ENCODE peak calls at places on chromosomes 2 and 18, in eight cellular contexts. I is stimulated activated CD8-positive, alpha-beta memory T cell treated with anti-CD3 and anti-CD28 coated beads, Interleukin-2, amount 100 ng/mL, for 1 hour; G is substantia nigra; F is HuH-7.5; M is hepatocyte; V is neuronal stem cell; X is MV-4-11; U is Caki2. A is an unnamed sample.

GRCh38 chr18:28034567-28034966 is 142.4 kb downstream of the CDH2 start:
- DNase-seq in I (no peak), G (no peak), F (no peak), M (no peak), V (no peak), X (no peak), U (no peak), A (no peak)

GRCh38 chr18:76686737-76687231 is 135.6 kb upstream of the ZNF236 start:
- DNase-seq in I (no peak), G (peak; percentile 55), F (peak; percentile 46), M (peak; percentile 75), V (peak; percentile 42), X (peak; percentile 71), U (peak; percentile 68), A (peak; percentile 77)

GRCh38 chr2:237075749-237076599 is 9.7 kb upstream of the COPS8 start:
- DNase-seq in I (no peak), G (no peak), F (peak; percentile 54), M (peak; percentile 47), V (no peak), X (no peak), U (peak; percentile 70), A (no peak)

GRCh38 chr2:9106338-9107167 is 100.1 kb upstream of the ASAP2 start:
- DNase-seq in I (no peak), G (no peak), F (no peak), M (no peak), V (no peak), X (no peak), U (no peak), A (no peak)

GRCh38 chr2:191217580-191217979 is 27.6 kb upstream of the MYO1B start:
- DNase-seq in I (no peak), G (no peak), F (no peak), M (peak; percentile 46), V (no peak), X (no peak), U (peak; percentile 84), A (peak; percentile 37)

GRCh38 chr2:238330391-238330790 is 10.1 kb downstream of the TRAF3IP1 start:
- DNase-seq in I (no peak), G (no peak), F (no peak), M (no peak), V (no peak), X (no peak), U (no peak), A (no peak)

GRCh38 chr18:79495591-79496071 is 99.9 kb downstream of the NFATC1 start:
- DNase-seq in I (no peak), G (no peak), F (no peak), M (no peak), V (no peak), X (no peak), U (no peak), A (no peak)

GRCh38 chr2:217098435-217098834 is 238.6 kb upstream of the TNP1 start:
- DNase-seq in I (no peak), G (no peak), F (no peak), M (no peak), V (no peak), X (no peak), U (no peak), A (no peak)

GRCh38 chr2:84969511-84970265 is 1.3 kb upstream of the KCMF1 start:
- DNase-seq in I (no peak), G (no peak), F (no peak), M (no peak), V (no peak), X (peak; percentile 30), U (peak; percentile 38), A (peak; percentile 52)

GRCh38 chr18:64095056-64095455 is 53.8 kb downstream of the LINC00305 start:
- DNase-seq in I (no peak), G (no peak), F (no peak), M (no peak), V (no peak), X (no peak), U (no peak), A (no peak)

GRCh38 chr2:70921839-70922590 is 13.7 kb upstream of the ATP6V1B1 start:
- DNase-seq in I (no peak), G (no peak), F (no peak), M (peak; percentile 23), V (no peak), X (no peak), U (no peak), A (peak; percentile 53)

GRCh38 chr2:66730429-66730828 is 295.5 kb downstream of the MEIS1 start:
- DNase-seq in I (no peak), G (no peak), F (no peak), M (no peak), V (no peak), X (no peak), U (no peak), A (no peak)

GRCh38 chr18:79794851-79795250 is 2.9 kb upstream of the KCNG2 start:
- DNase-seq in I (no peak), G (no peak), F (no peak), M (no peak), V (no peak), X (no peak), U (no peak), A (no peak)

GRCh38 chr18:78980777-78981651 is 1.4 kb downstream of the SALL3 start:
- DNase-seq in I (no peak), G (no peak), F (no peak), M (no peak), V (no peak), X (no peak), U (no peak), A (no peak)

A was measured in KBM-7.